ENCODE peak calls at places on chromosomes 11 and 22, in five cellular contexts. A is cardiac muscle cell, M is uterus, V is heart right ventricle, O is left ventricle myocardium inferior. N is an unnamed sample.

GRCh38 chr11:27934830-27935145 is 173.2 kb downstream of the KIF18A start:
- DNase-seq in M (no peak), V (no peak), A (peak), O (no peak), N (no peak)

GRCh38 chr22:49344196-49344595 is 483.5 kb downstream of the BRD1 start:
- DNase-seq in M (no peak), O (no peak), A (no peak), V (no peak), N (no peak)

GRCh38 chr22:18035740-18036139 is 11.4 kb upstream of the MICAL3 start:
- DNase-seq in V (no peak), A (peak), O (peak), M (no peak), N (peak)

GRCh38 chr11:130452941-130453340 is 4.5 kb downstream of the ADAMTS15 start:
- DNase-seq in V (peak), M (no peak), O (peak), A (no peak), N (no peak)

GRCh38 chr22:47736166-47737034 is 974.0 kb downstream of the TBC1D22A start:
- DNase-seq in O (no peak), M (no peak), A (no peak), V (no peak), N (no peak)

GRCh38 chr11:83044958-83045712 is 26.6 kb downstream of the RAB30 start:
- DNase-seq in O (no peak), V (no peak), M (no peak), A (peak), N (no peak)

GRCh38 chr22:46537221-46537945 is at the start of gene CELSR1:
- DNase-seq in O (peak), A (peak), M (no peak), V (no peak), N (no peak)

GRCh38 chr11:129530154-129530895 is 154.7 kb downstream of the BARX2 start:
- DNase-seq in M (no peak), V (no peak), A (no peak), O (no peak), N (no peak)

GRCh38 chr11:2776351-2777061 is 76.7 kb upstream of the KCNQ1OT1 start:
- DNase-seq in O (no peak), M (peak), A (no peak), V (no peak), N (peak)

GRCh38 chr11:85348945-85349344 is 278.2 kb downstream of the DLG2 start:
- DNase-seq in M (no peak), V (no peak), O (no peak), A (no peak), N (no peak)

GRCh38 chr22:28799834-28800307 is 498 bp downstream of the XBP1 start:
- DNase-seq in V (peak), A (peak), O (peak), M (peak), N (peak)

GRCh38 chr22:28402539-28402938 is 277.1 kb downstream of the TTC28 start:
- DNase-seq in A (no peak), O (no peak), M (no peak), V (no peak), N (no peak)

GRCh38 chr11:122731500-122731913 is 76.0 kb downstream of the UBASH3B start:
- DNase-seq in M (no peak), V (no peak), A (peak), O (no peak), N (no peak)

GRCh38 chr11:104410336-104410735 is 246.4 kb upstream of the PDGFD start:
- DNase-seq in A (peak), O (no peak), M (no peak), V (no peak), N (no peak)

DNA sequence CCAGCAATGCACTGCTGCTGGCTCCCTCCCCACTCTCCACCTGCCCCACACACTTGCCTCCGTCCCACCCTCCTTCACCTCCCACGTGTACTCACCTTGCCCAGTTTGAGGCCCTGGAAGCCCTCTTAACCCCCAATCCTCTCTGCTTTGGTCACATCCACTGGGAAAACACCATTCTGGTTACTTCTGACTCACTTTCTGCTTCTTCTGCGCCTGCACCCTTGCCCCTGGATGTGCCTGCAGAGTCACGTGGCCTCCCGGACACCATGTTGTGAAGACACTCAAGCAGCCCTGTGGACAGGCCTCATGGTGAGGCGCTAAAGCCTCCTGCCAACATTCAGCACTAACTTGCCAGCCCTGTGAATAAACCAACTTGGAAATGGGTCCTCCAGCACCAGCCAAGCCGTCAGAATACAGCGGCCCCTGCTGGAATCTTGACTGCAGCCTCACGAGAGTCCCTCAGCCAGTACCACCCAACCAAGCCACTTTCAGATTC is 2.6 kb upstream of the NAALADL1 start:
- DNase-seq in A (peak), V (no peak), M (no peak), O (no peak), N (no peak)
- TF ChIP-seq CTCF in A (peak), V (no peak), M (no peak), O (no peak), N (peak)

GRCh38 chr22:39989633-39990032 is 5.1 kb upstream of the FAM83F start:
- DNase-seq in O (no peak), A (no peak), V (no peak), M (no peak), N (no peak)
- H3K4me3 ChIP-seq in O (no peak), A (no peak), V (no peak), M (no peak), N (no peak)

GRCh38 chr11:91406009-91406408 is 818.6 kb upstream of the FAT3 start:
- DNase-seq in A (no peak), M (no peak), V (no peak), O (no peak), N (no peak)

GRCh38 chr11:91404344-91404743 is 820.3 kb upstream of the FAT3 start:
- DNase-seq in V (no peak), A (no peak), M (no peak), O (no peak), N (no peak)

GRCh38 chr11:91407842-91408241 is 816.8 kb upstream of the FAT3 start:
- DNase-seq in O (no peak), V (no peak), M (no peak), A (no peak), N (no peak)
- H3K27ac ChIP-seq in O (no peak), V (no peak), M (no peak), A (no peak), N (no peak)

DNA sequence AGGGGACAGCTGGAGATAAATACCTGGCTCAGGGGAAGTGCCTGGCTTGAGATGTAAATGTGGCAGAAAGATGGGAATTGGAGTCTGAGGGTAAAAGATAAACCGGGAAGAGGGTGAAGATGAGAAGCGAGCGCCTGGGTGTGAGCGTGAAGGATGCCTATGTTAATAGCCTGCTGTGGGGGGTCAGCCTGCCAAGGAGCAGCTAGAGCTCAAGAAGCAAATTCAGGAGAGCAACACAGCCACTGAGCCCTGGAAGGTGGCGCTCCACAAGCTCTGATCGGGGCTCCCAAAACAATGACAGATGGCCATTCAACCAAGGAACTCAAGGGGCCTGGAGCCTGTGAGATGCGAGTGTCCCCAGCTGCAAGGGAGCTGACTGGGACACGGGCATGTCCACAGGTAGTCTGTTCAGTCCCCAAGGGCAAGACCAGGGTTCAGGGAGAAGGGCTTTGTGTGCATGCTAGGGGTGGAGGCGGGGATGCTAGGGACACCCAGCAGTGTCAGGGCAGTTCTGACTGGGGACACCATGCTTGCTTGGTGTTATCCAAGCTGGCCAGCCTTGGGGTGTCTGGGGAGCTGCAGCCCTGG is 2.8 kb downstream of the GSC2 start:
- DNase-seq in A (no peak), O (no peak), V (no peak), M (no peak), N (no peak)
- TF ChIP-seq CTCF in A (no peak), O (no peak), V (no peak), M (no peak), N (no peak)

GRCh38 chr22:20940904-20941385 is 23.7 kb downstream of the CRKL start:
- DNase-seq in O (no peak), A (no peak), V (no peak), M (no peak), N (no peak)
- H3K4me3 ChIP-seq in O (no peak), A (no peak), V (no peak), M (no peak), N (no peak)